ENCODE peak calls at places on chromosomes 11 and 22, in nine cellular contexts. U, Z, Q, E, F, O, R, M and K are unnamed samples.

GRCh38 chr22:19646383-19646782 is 67.9 kb upstream of the SEPTIN5 start:
- DNase-seq in O (no peak), E (no peak), F (no peak), U (no peak), R (no peak), M (no peak), Z (no peak), Q (no peak), K (no peak)

GRCh38 chr11:57364851-57365660 is 15.9 kb downstream of the PRG3 start:
- DNase-seq in Q (no peak), M (no peak), O (no peak), U (no peak), F (no peak), Z (no peak), R (no peak), E (no peak), K (no peak)

GRCh38 chr11:76236092-76237026 is 30.1 kb upstream of the WNT11 start:
- DNase-seq in O (peak), Q (peak), R (peak), M (no peak), F (no peak), U (no peak), Z (peak), E (peak), K (no peak)

GRCh38 chr11:2688381-2689231 is 11.2 kb downstream of the KCNQ1OT1 start:
- DNase-seq in E (peak), M (no peak), O (no peak), U (no peak), Z (no peak), R (no peak), F (no peak), Q (no peak), K (no peak)

GRCh38 chr11:63490551-63491239 is at the start of gene PLAAT5:
- DNase-seq in Q (peak), R (peak), F (no peak), U (no peak), O (peak), Z (no peak), M (no peak), E (no peak), K (peak)

GRCh38 chr11:46064221-46064620 is 57.0 kb downstream of the PHF21A start:
- DNase-seq in R (no peak), O (no peak), Z (no peak), F (no peak), M (no peak), E (no peak), U (no peak), Q (peak), K (no peak)

GRCh38 chr22:38080847-38081635 is 2.9 kb downstream of the SLC16A8 start:
- DNase-seq in M (no peak), E (no peak), Q (peak), U (no peak), R (peak), Z (peak), F (no peak), O (peak), K (no peak)

GRCh38 chr11:12088047-12088481 is 22.3 kb upstream of the MICAL2 start:
- DNase-seq in M (peak), Z (no peak), F (no peak), O (no peak), R (no peak), Q (peak), E (no peak), U (no peak), K (peak)

GRCh38 chr22:44479662-44480061 is 18.4 kb downstream of the RTL6 start:
- DNase-seq in Z (peak), U (no peak), M (no peak), F (no peak), O (no peak), Q (peak), R (no peak), E (no peak), K (no peak)

GRCh38 chr11:116707746-116708145 is 65.0 kb downstream of the BUD13 start:
- DNase-seq in R (no peak), U (no peak), F (no peak), Z (no peak), O (no peak), E (no peak), M (no peak), Q (no peak), K (no peak)

GRCh38 chr11:26753738-26754504 is 32.1 kb upstream of the SLC5A12 start:
- DNase-seq in R (peak), Z (peak), O (no peak), E (peak), F (no peak), U (no peak), M (no peak), Q (peak), K (no peak)

GRCh38 chr11:36214976-36215687 is 74.1 kb downstream of the COMMD9 start:
- DNase-seq in O (no peak), E (no peak), Q (no peak), R (no peak), F (no peak), U (no peak), M (no peak), Z (no peak), K (no peak)

GRCh38 chr22:35448552-35448922 is 48.6 kb downstream of the MCM5 start:
- DNase-seq in R (no peak), F (no peak), M (no peak), Q (no peak), U (no peak), E (no peak), Z (no peak), O (no peak), K (no peak)

GRCh38 chr11:2382927-2383822 is 6.1 kb downstream of the CD81 start:
- DNase-seq in M (no peak), O (no peak), R (no peak), Q (peak), E (peak), Z (no peak), U (no peak), F (no peak), K (no peak)

GRCh38 chr11:71342951-71343827 is 90.8 kb upstream of the SHANK2 start:
- DNase-seq in M (peak), R (peak), E (peak), O (peak), U (no peak), Z (peak), Q (peak), F (no peak), K (peak)

GRCh38 chr11:87083029-87083428 is 45.3 kb downstream of the TMEM135 start:
- DNase-seq in M (no peak), O (no peak), U (no peak), R (no peak), E (no peak), Q (no peak), F (no peak), Z (no peak), K (no peak)

GRCh38 chr11:113317297-113317696 is 2.9 kb downstream of the TTC12 start:
- DNase-seq in M (no peak), E (no peak), R (no peak), Z (no peak), F (no peak), Q (no peak), O (no peak), U (no peak), K (no peak)

GRCh38 chr22:19540394-19540793 is 16.2 kb upstream of the CLDN5 start:
- DNase-seq in E (no peak), M (no peak), F (no peak), U (no peak), O (no peak), R (no peak), Q (no peak), Z (no peak), K (no peak)